ENCODE peak calls at places on chromosome 14, in four cellular contexts. J is H9, E is HFF-Myc, D is progenitor cell of endocrine pancreas. Z is an unnamed sample.

GRCh38 chr14:99802301-99803105 is 9.3 kb downstream of the EML1 start:
- DNase-seq in E (no peak), D (no peak), J (no peak), Z (no peak)

GRCh38 chr14:24806061-24806678 is 172.2 kb upstream of the GZMB start:
- DNase-seq in E (peak), J (peak), D (peak), Z (peak)

GRCh38 chr14:88614218-88614907 is 51.5 kb downstream of the ZC3H14 start:
- DNase-seq in D (no peak), E (no peak), J (no peak), Z (no peak)

GRCh38 chr14:53999061-53999488 is 42.5 kb upstream of the BMP4 start:
- DNase-seq in E (peak), D (no peak), J (no peak), Z (no peak)

GRCh38 chr14:29926228-29926627 is 1.4 kb downstream of the PRKD1 start:
- DNase-seq in J (no peak), E (no peak), D (no peak), Z (no peak)

GRCh38 chr14:69049675-69050074 is 70.6 kb upstream of the ACTN1 start:
- DNase-seq in J (no peak), D (no peak), E (no peak), Z (no peak)

GRCh38 chr14:76765461-76765931 is 4.2 kb downstream of the VASH1 start:
- DNase-seq in E (no peak), D (no peak), J (no peak), Z (no peak)

GRCh38 chr14:68669101-68669500 is 123.8 kb downstream of the ZFP36L1 start:
- DNase-seq in J (no peak), E (no peak), D (no peak), Z (no peak)

GRCh38 chr14:22152901-22153300 is 436.1 kb downstream of the DAD1 start:
- DNase-seq in E (no peak), D (no peak), J (no peak), Z (no peak)

GRCh38 chr14:26595922-26596721 is 1.7 kb downstream of the NOVA1 start:
- DNase-seq in J (no peak), D (no peak), E (no peak), Z (no peak)

GRCh38 chr14:53391156-53391555 is 238.0 kb upstream of the DDHD1 start:
- DNase-seq in E (peak), D (no peak), J (no peak), Z (no peak)

GRCh38 chr14:102538598-102539543 is 29.3 kb upstream of the ANKRD9 start:
- DNase-seq in D (no peak), E (no peak), J (no peak), Z (no peak)

GRCh38 chr14:85762523-85762922 is 232.6 kb downstream of the FLRT2 start:
- DNase-seq in D (no peak), E (peak), J (no peak), Z (no peak)

GRCh38 chr14:78566859-78567172 is 396.6 kb downstream of the NRXN3 start:
- DNase-seq in D (no peak), J (no peak), E (no peak), Z (no peak)
- TF ChIP-seq CTCF in D (no peak), J (no peak), E (no peak), Z (no peak)

GRCh38 chr14:56686416-56686815 is 106.8 kb downstream of the TMEM260 start:
- DNase-seq in E (no peak), D (no peak), J (peak), Z (no peak)
- TF ChIP-seq CTCF in E (no peak), D (no peak), J (peak), Z (no peak)

GRCh38 chr14:97412933-97413574 is 615.9 kb downstream of the VRK1 start:
- DNase-seq in J (no peak), D (no peak), E (no peak), Z (no peak)

GRCh38 chr14:97414718-97415098 is 617.5 kb downstream of the VRK1 start:
- DNase-seq in E (no peak), J (no peak), D (no peak), Z (no peak)

GRCh38 chr14:97411938-97412612 is 614.9 kb downstream of the VRK1 start:
- DNase-seq in D (no peak), J (no peak), E (no peak), Z (no peak)

GRCh38 chr14:97415907-97416306 is 618.7 kb downstream of the VRK1 start:
- DNase-seq in E (no peak), D (no peak), J (no peak), Z (no peak)

GRCh38 chr14:97413991-97414717 is 617.0 kb downstream of the VRK1 start:
- DNase-seq in D (no peak), E (no peak), J (peak), Z (no peak)
- TF ChIP-seq CTCF in D (peak), E (no peak), J (peak), Z (no peak)

DNA sequence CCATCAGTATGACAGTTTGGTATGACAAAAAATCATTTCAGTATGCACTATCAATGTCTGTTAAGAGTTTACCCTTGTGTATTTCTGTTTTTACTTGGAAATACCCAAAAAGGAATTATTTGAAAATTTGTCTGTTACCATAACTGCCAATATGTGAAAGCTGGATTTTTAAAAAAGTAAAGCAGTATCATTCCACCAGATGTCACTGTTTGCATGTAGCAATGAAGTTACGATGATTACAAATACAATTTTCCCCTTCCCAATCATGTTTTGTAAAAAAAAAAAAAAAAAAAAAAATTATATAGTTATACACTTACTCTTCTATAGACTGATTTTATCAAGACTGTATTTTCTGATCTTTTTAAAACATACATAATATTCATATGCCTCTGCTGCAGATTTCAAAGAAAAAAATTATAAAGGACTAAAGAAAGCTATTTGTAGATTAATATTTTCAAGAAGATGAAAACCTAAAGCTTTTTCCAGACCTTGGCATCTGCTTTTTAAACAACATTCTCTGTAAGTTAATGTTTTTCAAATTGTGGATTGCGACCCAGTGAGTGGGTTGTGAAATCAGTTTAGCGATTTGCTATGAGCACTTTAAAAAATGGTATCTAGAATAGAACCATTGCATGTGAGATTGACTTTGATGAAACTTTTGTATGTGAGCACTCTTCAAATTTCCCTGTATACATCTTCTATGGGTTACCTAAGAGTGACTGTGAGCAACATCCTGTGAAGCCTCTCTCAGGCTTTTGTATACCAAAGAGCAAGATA is 114.2 kb downstream of the TTC6 start:
- DNase-seq in J (no peak), E (peak), D (no peak), Z (no peak)
- TF ChIP-seq CTCF in J (peak), E (peak), D (peak), Z (no peak)

GRCh38 chr14:75238728-75239455 is 39.7 kb upstream of the FOS start:
- DNase-seq in D (no peak), E (no peak), J (peak), Z (no peak)
- TF ChIP-seq CTCF in D (no peak), E (no peak), J (no peak), Z (no peak)

GRCh38 chr14:105011312-105011990 is 9.4 kb downstream of the CDCA4 start:
- DNase-seq in E (no peak), J (no peak), D (no peak), Z (no peak)

GRCh38 chr14:105010891-105011291 is 10.0 kb downstream of the CDCA4 start:
- DNase-seq in E (no peak), D (no peak), J (no peak), Z (no peak)

GRCh38 chr14:105013150-105013787 is 7.6 kb downstream of the CDCA4 start:
- DNase-seq in D (no peak), J (no peak), E (no peak), Z (peak)

GRCh38 chr14:105014032-105014431 is 6.9 kb downstream of the CDCA4 start:
- DNase-seq in E (no peak), J (no peak), D (no peak), Z (peak)

GRCh38 chr14:105012171-105012985 is 8.5 kb downstream of the CDCA4 start:
- DNase-seq in D (no peak), J (no peak), E (no peak), Z (peak)
- TF ChIP-seq CTCF in D (no peak), J (peak), E (peak), Z (no peak)

DNA sequence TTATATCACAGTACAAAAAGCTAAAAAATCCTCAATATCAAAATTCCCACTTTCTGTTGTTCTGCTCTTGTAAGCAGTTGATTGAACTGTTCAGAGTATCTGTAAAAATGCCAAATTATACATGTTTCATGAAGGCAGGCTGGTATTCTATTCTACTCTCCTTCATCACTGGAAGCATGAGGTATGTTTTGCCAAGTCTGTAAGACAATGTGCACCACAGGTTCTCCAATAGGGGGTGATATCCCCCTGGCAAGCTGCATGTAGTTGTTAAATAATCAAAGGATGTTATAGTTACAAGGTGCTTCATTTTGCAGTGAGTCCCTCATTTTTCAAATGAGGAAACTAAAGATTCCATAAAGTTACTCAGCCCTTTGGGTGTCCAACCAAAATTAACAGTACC is 15.1 kb upstream of the NEK9 start:
- DNase-seq in E (no peak), J (no peak), D (no peak), Z (no peak)
- TF ChIP-seq CTCF in E (peak), J (peak), D (peak), Z (peak)

Z was measured in GM10248.